ENCODE peak calls at places on chromosomes 13 and 19, in five cellular contexts. One of them, this sample, is unnamed.

GRCh38 chr19:679418-680286 is 3.5 kb downstream of the FSTL3 start:
- DNase-seq in C1 segment of cervical spinal cord: peak
- DNase-seq in gastrocnemius medialis: no peak
- DNase-seq in bronchial epithelial cell: peak
- DNase-seq in HEK293T: no peak
- DNase-seq in this sample: peak

GRCh38 chr13:74134777-74135305 is 637 bp upstream of the KLF12 start:
- DNase-seq in C1 segment of cervical spinal cord: no peak
- DNase-seq in gastrocnemius medialis: peak
- DNase-seq in bronchial epithelial cell: peak
- DNase-seq in HEK293T: peak
- DNase-seq in this sample: no peak

GRCh38 chr13:67131393-67131792 is 98.7 kb downstream of the PCDH9 start:
- DNase-seq in C1 segment of cervical spinal cord: no peak
- DNase-seq in gastrocnemius medialis: no peak
- DNase-seq in bronchial epithelial cell: no peak
- DNase-seq in HEK293T: no peak
- DNase-seq in this sample: no peak

GRCh38 chr13:36332986-36333385 is 13.2 kb downstream of the SPART start:
- DNase-seq in C1 segment of cervical spinal cord: no peak
- DNase-seq in gastrocnemius medialis: no peak
- DNase-seq in bronchial epithelial cell: peak
- DNase-seq in HEK293T: no peak
- DNase-seq in this sample: no peak

GRCh38 chr13:30898721-30899188 is 7.3 kb upstream of the MEDAG start:
- DNase-seq in C1 segment of cervical spinal cord: no peak
- DNase-seq in gastrocnemius medialis: peak
- DNase-seq in bronchial epithelial cell: peak
- DNase-seq in HEK293T: no peak
- DNase-seq in this sample: no peak

GRCh38 chr19:14030997-14031718 is 404 bp upstream of the IL27RA start:
- DNase-seq in C1 segment of cervical spinal cord: no peak
- DNase-seq in gastrocnemius medialis: no peak
- DNase-seq in bronchial epithelial cell: no peak
- DNase-seq in HEK293T: no peak
- DNase-seq in this sample: no peak

GRCh38 chr19:35360880-35361420 is 2.7 kb downstream of the FFAR3 start:
- DNase-seq in C1 segment of cervical spinal cord: no peak
- DNase-seq in gastrocnemius medialis: no peak
- DNase-seq in bronchial epithelial cell: no peak
- DNase-seq in HEK293T: no peak
- DNase-seq in this sample: no peak

GRCh38 chr13:44703371-44703770 is 127.2 kb upstream of the TSC22D1 start:
- DNase-seq in C1 segment of cervical spinal cord: no peak
- DNase-seq in gastrocnemius medialis: no peak
- DNase-seq in bronchial epithelial cell: peak
- DNase-seq in HEK293T: no peak
- DNase-seq in this sample: no peak

GRCh38 chr13:83220241-83220640 is 662.0 kb downstream of the SLITRK1 start:
- DNase-seq in C1 segment of cervical spinal cord: no peak
- DNase-seq in gastrocnemius medialis: no peak
- DNase-seq in bronchial epithelial cell: peak
- DNase-seq in HEK293T: no peak
- DNase-seq in this sample: no peak

GRCh38 chr13:94667190-94667589 is 45.2 kb downstream of the SOX21 start:
- DNase-seq in C1 segment of cervical spinal cord: no peak
- DNase-seq in gastrocnemius medialis: no peak
- DNase-seq in bronchial epithelial cell: no peak
- DNase-seq in HEK293T: no peak
- DNase-seq in this sample: no peak

GRCh38 chr13:106533940-106534843 is 1.3 kb downstream of the EFNB2 start:
- DNase-seq in C1 segment of cervical spinal cord: peak
- DNase-seq in gastrocnemius medialis: peak
- DNase-seq in bronchial epithelial cell: peak
- DNase-seq in HEK293T: no peak
- DNase-seq in this sample: peak

This sample was measured in mucosa of gallbladder.